ENCODE peak calls at places on chromosomes 3 and 15, in five cellular contexts. U is breast epithelium, N is astrocyte of the spinal cord, J is chondrocyte, B is omental fat pad. S is an unnamed sample.

GRCh38 chr3:42537350-42537749 is 34.9 kb downstream of the VIPR1 start:
- DNase-seq in U (no peak), N (no peak), J (no peak), B (no peak), S (no peak)

GRCh38 chr3:171125010-171125409 is 98.5 kb upstream of the SLC2A2 start:
- DNase-seq in U (no peak), N (no peak), J (no peak), B (no peak), S (no peak)

GRCh38 chr3:12679468-12679867 is 15.6 kb upstream of the RAF1 start:
- DNase-seq in U (no peak), N (peak), J (no peak), B (no peak), S (no peak)

GRCh38 chr15:36278219-36278618 is 301.2 kb upstream of the CDIN1 start:
- DNase-seq in U (no peak), N (peak), J (no peak), B (no peak), S (no peak)

GRCh38 chr3:143286392-143287010 is 166.9 kb downstream of the CHST2 start:
- DNase-seq in U (no peak), N (no peak), J (no peak), B (no peak), S (no peak)

GRCh38 chr3:65338571-65338970 is 650.8 kb upstream of the ADAMTS9 start:
- DNase-seq in U (no peak), N (no peak), J (no peak), B (no peak), S (no peak)

GRCh38 chr3:5644773-5645172 is 457.3 kb downstream of the EDEM1 start:
- DNase-seq in U (no peak), N (no peak), J (no peak), B (no peak), S (no peak)

GRCh38 chr3:197558000-197558399 is 2.2 kb upstream of the BDH1 start:
- DNase-seq in U (no peak), N (no peak), J (no peak), B (no peak), S (no peak)

GRCh38 chr3:151900460-151900859 is 27.0 kb downstream of the SUCNR1 start:
- DNase-seq in U (no peak), N (no peak), J (no peak), B (no peak), S (no peak)

GRCh38 chr3:51997172-51997571 is 1.5 kb upstream of the RPL29 start:
- DNase-seq in U (no peak), N (no peak), J (no peak), B (no peak), S (no peak)

GRCh38 chr3:51997935-51998596 is 2.4 kb upstream of the RPL29 start:
- DNase-seq in U (no peak), N (no peak), J (no peak), B (no peak), S (no peak)

GRCh38 chr3:51998774-51999173 is 3.1 kb upstream of the RPL29 start:
- DNase-seq in U (no peak), N (no peak), J (no peak), B (no peak), S (no peak)

GRCh38 chr3:51994530-51994929 is 1.2 kb downstream of the RPL29 start:
- DNase-seq in U (no peak), N (no peak), J (no peak), B (no peak), S (no peak)

GRCh38 chr3:51995346-51996156 is at the start of gene RPL29:
- DNase-seq in U (peak), N (peak), J (no peak), B (peak), S (peak)
- TF ChIP-seq CTCF in U (no peak), N (peak), J (peak), B (no peak), S (peak)

GRCh38 chr3:94673891-94674290 is 611.0 kb downstream of the NSUN3 start:
- DNase-seq in U (no peak), N (no peak), J (no peak), B (no peak), S (no peak)
- TF ChIP-seq CTCF in U (no peak), N (no peak), J (no peak), B (no peak), S (no peak)

DNA sequence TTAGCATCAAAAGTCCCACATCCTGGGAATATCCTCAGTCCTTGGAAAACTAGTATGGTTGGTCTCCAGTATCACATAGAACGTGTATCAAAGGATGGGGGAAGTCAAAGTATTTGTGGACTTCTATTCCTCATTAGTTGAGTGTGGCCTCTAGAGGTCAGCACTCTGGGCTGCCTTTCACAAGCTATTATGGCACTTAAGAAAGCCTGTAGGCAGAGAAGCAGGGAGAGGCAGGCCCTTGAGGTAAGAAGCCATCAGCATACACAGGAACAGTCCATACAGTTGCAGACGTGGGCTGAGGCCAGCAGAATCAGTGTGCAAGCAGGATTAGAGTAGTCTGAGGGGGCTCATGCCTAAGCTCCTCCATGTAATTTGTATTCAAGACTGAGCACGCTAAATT is 341.7 kb downstream of the CLSTN2 start:
- DNase-seq in U (no peak), N (peak), J (no peak), B (no peak), S (no peak)
- TF ChIP-seq CTCF in U (no peak), N (peak), J (peak), B (no peak), S (peak)

GRCh38 chr3:135078283-135078682 is 283.2 kb downstream of the EPHB1 start:
- DNase-seq in U (no peak), N (no peak), J (no peak), B (no peak), S (no peak)
- TF ChIP-seq CTCF in U (no peak), N (no peak), J (no peak), B (no peak), S (no peak)

GRCh38 chr3:58288011-58288728 is 17.9 kb upstream of the RPP14 start:
- DNase-seq in U (no peak), N (no peak), J (no peak), B (no peak), S (peak)
- TF ChIP-seq CTCF in U (no peak), N (no peak), J (peak), B (no peak), S (peak)

GRCh38 chr3:98798820-98799219 is 35.7 kb downstream of the ST3GAL6 start:
- DNase-seq in U (no peak), N (no peak), J (no peak), B (no peak), S (no peak)
- TF ChIP-seq CTCF in U (no peak), N (no peak), J (no peak), B (no peak), S (no peak)

S was measured in dorsolateral prefrontal cortex.